ENCODE peak calls at places on chromosomes 7 and 10, in five cellular contexts. Z, T, E, J and F are unnamed samples.

GRCh38 chr7:18834574-18835361 is 282.7 kb downstream of the TWIST1 start:
- DNase-seq in Z (no peak), T (no peak), E (no peak), J (no peak), F (no peak)

GRCh38 chr7:133051066-133051465 is 30.8 kb downstream of the CHCHD3 start:
- DNase-seq in Z (no peak), T (no peak), E (no peak), J (peak), F (peak)

GRCh38 chr10:107740962-107741690 is 576.6 kb upstream of the SORCS1 start:
- DNase-seq in Z (no peak), T (no peak), E (no peak), J (peak), F (no peak)

GRCh38 chr10:119677126-119677525 is 25.9 kb downstream of the BAG3 start:
- DNase-seq in Z (no peak), T (no peak), E (no peak), J (no peak), F (no peak)

GRCh38 chr7:82443044-82443800 is at the start of gene CACNA2D1:
- DNase-seq in Z (peak), T (no peak), E (no peak), J (peak), F (peak)

GRCh38 chr7:12583922-12584321 is 13.4 kb downstream of the SCIN start:
- DNase-seq in Z (no peak), T (no peak), E (no peak), J (no peak), F (no peak)

GRCh38 chr7:158781217-158781975 is 47.9 kb downstream of the ESYT2 start:
- DNase-seq in Z (no peak), T (no peak), E (no peak), J (no peak), F (no peak)

GRCh38 chr10:6056411-6057135 is 5.6 kb downstream of the IL2RA start:
- DNase-seq in Z (no peak), T (no peak), E (peak), J (no peak), F (no peak)

GRCh38 chr7:108132551-108133265 is 2.5 kb upstream of the LAMB4 start:
- DNase-seq in Z (no peak), T (no peak), E (no peak), J (peak), F (no peak)

GRCh38 chr7:29987083-29987482 is 2.5 kb downstream of the SCRN1 start:
- DNase-seq in Z (no peak), T (no peak), E (no peak), J (peak), F (no peak)

GRCh38 chr7:55476852-55477780 is 95.2 kb downstream of the VOPP1 start:
- DNase-seq in Z (no peak), T (no peak), E (peak), J (peak), F (no peak)

GRCh38 chr10:103203466-103203865 is 10.4 kb upstream of the NT5C2 start:
- DNase-seq in Z (no peak), T (no peak), E (no peak), J (no peak), F (no peak)

GRCh38 chr10:101219137-101219945 is 9.9 kb downstream of the LBX1 start:
- DNase-seq in Z (no peak), T (no peak), E (no peak), J (no peak), F (no peak)

GRCh38 chr7:88363249-88363648 is 56.6 kb upstream of the STEAP4 start:
- DNase-seq in Z (no peak), T (no peak), E (no peak), J (no peak), F (no peak)

GRCh38 chr7:121449304-121449703 is 53.2 kb upstream of the FAM3C start:
- DNase-seq in Z (no peak), T (no peak), E (no peak), J (no peak), F (no peak)